ENCODE peak calls at places on chromosomes 11 and 22, in eight cellular contexts. E is activated CD8-positive, alpha-beta memory T cell treated with anti-CD3 and anti-CD28 coated beads, Interleukin-2, amount 50 U/mL, for 4 hours; F is EH; U is heart left ventricle; W is lung microvascular endothelial cell; G is upper lobe of right lung; B is stimulated activated CD8-positive, alpha-beta memory T cell treated with anti-CD3 and anti-CD28 coated beads, Interleukin-12 subunit alpha, Interleukin-12 subunit beta, amount 100 ng/mL, for 4 hours; R is astrocyte of the spinal cord. V is an unnamed sample.
A peak's percentile ranks its signal among the peaks of the same experiment; 100 is the strongest.

GRCh38 chr11:82533628-82534353 is 199.9 kb downstream of the FAM181B start:
- DNase-seq in E (no peak), F (no peak), U (no peak), W (no peak), G (no peak), B (no peak), R (no peak), V (no peak)

GRCh38 chr22:25362883-25363240 is 143.4 kb downstream of the CRYBB2 start:
- DNase-seq in E (no peak), F (no peak), U (peak; percentile 61), W (no peak), G (peak; percentile 31), B (no peak), R (no peak), V (no peak)

GRCh38 chr11:96122601-96123044 is 198.7 kb upstream of the MTMR2 start:
- DNase-seq in E (no peak), F (peak; percentile 74), U (no peak), W (no peak), G (no peak), B (no peak), R (peak; percentile 62), V (no peak)

GRCh38 chr11:90476442-90477007 is 253.7 kb upstream of the CHORDC1 start:
- DNase-seq in E (peak; percentile 13), F (no peak), U (peak; percentile 30), W (peak; percentile 53), G (no peak), B (no peak), R (peak; percentile 33), V (no peak)

GRCh38 chr22:36587289-36588154 is 58.6 kb upstream of the EIF3D start:
- DNase-seq in E (no peak), F (peak; percentile 73), U (no peak), W (peak; percentile 7), G (no peak), B (no peak), R (peak; percentile 38), V (no peak)

GRCh38 chr11:75275581-75275980 is 35.0 kb downstream of the TPBGL start:
- DNase-seq in E (peak; percentile 67), F (no peak), U (peak; percentile 50), W (peak; percentile 39), G (peak; percentile 69), B (peak; percentile 33), R (no peak), V (no peak)

GRCh38 chr11:128927683-128928336 is 14.9 kb downstream of the TP53AIP1 start:
- DNase-seq in E (no peak), F (no peak), U (no peak), W (no peak), G (peak; percentile 62), B (no peak), R (no peak), V (no peak)

GRCh38 chr11:31957674-31958073 is 133.2 kb upstream of the RCN1 start:
- DNase-seq in E (no peak), F (no peak), U (no peak), W (no peak), G (no peak), B (no peak), R (no peak), V (no peak)

GRCh38 chr11:75996523-75997272 is 181.7 kb downstream of the UVRAG start:
- DNase-seq in E (no peak), F (peak; percentile 73), U (no peak), W (peak; percentile 10), G (no peak), B (no peak), R (peak; percentile 41), V (no peak)

GRCh38 chr11:34214961-34215805 is 109.8 kb downstream of the NAT10 start:
- DNase-seq in E (peak; percentile 61), F (peak; percentile 49), U (no peak), W (no peak), G (no peak), B (peak; percentile 37), R (peak; percentile 58), V (no peak)

GRCh38 chr11:77244277-77245014 is 57.0 kb downstream of the GDPD4 start:
- DNase-seq in E (no peak), F (peak; percentile 89), U (no peak), W (peak; percentile 51), G (no peak), B (no peak), R (peak; percentile 86), V (no peak)

GRCh38 chr22:23844739-23845202 is 6.0 kb upstream of the DERL3 start:
- DNase-seq in E (no peak), F (no peak), U (no peak), W (no peak), G (no peak), B (no peak), R (no peak), V (peak; percentile 34)

GRCh38 chr11:108680267-108680666 is 15.4 kb downstream of the DDX10 start:
- DNase-seq in E (no peak), F (peak; percentile 40), U (no peak), W (no peak), G (no peak), B (no peak), R (no peak), V (no peak)